ENCODE peak calls at places on chromosomes 12 and 14, in nine cellular contexts. One of them, this sample, is unnamed.

GRCh38 chr14:60757617-60758016 is 23.1 kb downstream of the MNAT1 start:
- DNase-seq in right atrium auricular region: no peak
- DNase-seq in cardiac septum: no peak
- DNase-seq in GM20000: no peak
- DNase-seq in Calu3: no peak
- DNase-seq in astrocyte of the spinal cord: peak; percentile 39
- DNase-seq in fibroblast of mammary gland: peak; percentile 92
- DNase-seq in KBM-7: no peak
- DNase-seq in posterior cingulate gyrus: no peak
- DNase-seq in this sample: peak; percentile 78

GRCh38 chr12:108214486-108214885 is 85.4 kb downstream of the WSCD2 start:
- DNase-seq in right atrium auricular region: no peak
- DNase-seq in cardiac septum: no peak
- DNase-seq in GM20000: peak; percentile 55
- DNase-seq in Calu3: peak; percentile 45
- DNase-seq in astrocyte of the spinal cord: peak; percentile 9
- DNase-seq in fibroblast of mammary gland: peak; percentile 10
- DNase-seq in KBM-7: peak; percentile 16
- DNase-seq in posterior cingulate gyrus: no peak
- DNase-seq in this sample: peak; percentile 2

GRCh38 chr12:57221169-57221917 is 4.7 kb downstream of the NXPH4 start:
- DNase-seq in right atrium auricular region: no peak
- DNase-seq in cardiac septum: no peak
- DNase-seq in GM20000: no peak
- DNase-seq in Calu3: no peak
- DNase-seq in astrocyte of the spinal cord: no peak
- DNase-seq in fibroblast of mammary gland: no peak
- DNase-seq in KBM-7: no peak
- DNase-seq in posterior cingulate gyrus: no peak
- DNase-seq in this sample: no peak

GRCh38 chr14:57574617-57575288 is 81.1 kb upstream of the CCDC198 start:
- DNase-seq in right atrium auricular region: no peak
- DNase-seq in cardiac septum: no peak
- DNase-seq in GM20000: no peak
- DNase-seq in Calu3: peak; percentile 34
- DNase-seq in astrocyte of the spinal cord: no peak
- DNase-seq in fibroblast of mammary gland: peak; percentile 1
- DNase-seq in KBM-7: no peak
- DNase-seq in posterior cingulate gyrus: no peak
- DNase-seq in this sample: no peak

GRCh38 chr12:121927798-121928197 is 9.4 kb downstream of the CFAP251 start:
- DNase-seq in right atrium auricular region: no peak
- DNase-seq in cardiac septum: no peak
- DNase-seq in GM20000: no peak
- DNase-seq in Calu3: no peak
- DNase-seq in astrocyte of the spinal cord: no peak
- DNase-seq in fibroblast of mammary gland: no peak
- DNase-seq in KBM-7: no peak
- DNase-seq in posterior cingulate gyrus: no peak
- DNase-seq in this sample: no peak

GRCh38 chr12:50224026-50224692 is 57.0 kb upstream of the CERS5 start:
- DNase-seq in right atrium auricular region: no peak
- DNase-seq in cardiac septum: no peak
- DNase-seq in GM20000: no peak
- DNase-seq in Calu3: peak; percentile 62
- DNase-seq in astrocyte of the spinal cord: peak; percentile 39
- DNase-seq in fibroblast of mammary gland: no peak
- DNase-seq in KBM-7: peak; percentile 18
- DNase-seq in posterior cingulate gyrus: no peak
- DNase-seq in this sample: no peak

GRCh38 chr14:20986811-20987210 is 3.0 kb upstream of the METTL17 start:
- DNase-seq in right atrium auricular region: peak; percentile 64
- DNase-seq in cardiac septum: no peak
- DNase-seq in GM20000: no peak
- DNase-seq in Calu3: peak; percentile 16
- DNase-seq in astrocyte of the spinal cord: peak; percentile 94
- DNase-seq in fibroblast of mammary gland: peak; percentile 98
- DNase-seq in KBM-7: no peak
- DNase-seq in posterior cingulate gyrus: no peak
- DNase-seq in this sample: peak; percentile 97

GRCh38 chr12:108495054-108495453 is 20.0 kb upstream of the FICD start:
- DNase-seq in right atrium auricular region: no peak
- DNase-seq in cardiac septum: no peak
- DNase-seq in GM20000: peak; percentile 52
- DNase-seq in Calu3: peak; percentile 60
- DNase-seq in astrocyte of the spinal cord: peak; percentile 32
- DNase-seq in fibroblast of mammary gland: peak; percentile 51
- DNase-seq in KBM-7: peak; percentile 47
- DNase-seq in posterior cingulate gyrus: no peak
- DNase-seq in this sample: no peak

GRCh38 chr14:51738754-51739153 is 87.0 kb downstream of the FRMD6 start:
- DNase-seq in right atrium auricular region: no peak
- DNase-seq in cardiac septum: no peak
- DNase-seq in GM20000: peak; percentile 8
- DNase-seq in Calu3: peak; percentile 4
- DNase-seq in astrocyte of the spinal cord: no peak
- DNase-seq in fibroblast of mammary gland: no peak
- DNase-seq in KBM-7: no peak
- DNase-seq in posterior cingulate gyrus: no peak
- DNase-seq in this sample: no peak

GRCh38 chr12:25581067-25581466 is 28.0 kb upstream of the LMNTD1 start:
- DNase-seq in right atrium auricular region: no peak
- DNase-seq in cardiac septum: no peak
- DNase-seq in GM20000: no peak
- DNase-seq in Calu3: no peak
- DNase-seq in astrocyte of the spinal cord: no peak
- DNase-seq in fibroblast of mammary gland: no peak
- DNase-seq in KBM-7: no peak
- DNase-seq in posterior cingulate gyrus: no peak
- DNase-seq in this sample: no peak

GRCh38 chr12:118052324-118053070 is 8.5 kb downstream of the WSB2 start:
- DNase-seq in right atrium auricular region: peak; percentile 91
- DNase-seq in cardiac septum: peak; percentile 82
- DNase-seq in GM20000: no peak
- DNase-seq in Calu3: peak; percentile 90
- DNase-seq in astrocyte of the spinal cord: peak; percentile 96
- DNase-seq in fibroblast of mammary gland: peak; percentile 95
- DNase-seq in KBM-7: no peak
- DNase-seq in posterior cingulate gyrus: no peak
- DNase-seq in this sample: peak; percentile 98

GRCh38 chr14:72256055-72256454 is 323.8 kb downstream of the RGS6 start:
- DNase-seq in right atrium auricular region: no peak
- DNase-seq in cardiac septum: no peak
- DNase-seq in GM20000: no peak
- DNase-seq in Calu3: peak; percentile 18
- DNase-seq in astrocyte of the spinal cord: no peak
- DNase-seq in fibroblast of mammary gland: no peak
- DNase-seq in KBM-7: no peak
- DNase-seq in posterior cingulate gyrus: no peak
- DNase-seq in this sample: no peak

GRCh38 chr12:121423682-121424631 is 24.0 kb downstream of the RNF34 start:
- DNase-seq in right atrium auricular region: no peak
- DNase-seq in cardiac septum: no peak
- DNase-seq in GM20000: no peak
- DNase-seq in Calu3: no peak
- DNase-seq in astrocyte of the spinal cord: no peak
- DNase-seq in fibroblast of mammary gland: no peak
- DNase-seq in KBM-7: no peak
- DNase-seq in posterior cingulate gyrus: no peak
- DNase-seq in this sample: no peak

GRCh38 chr12:94706250-94706661 is 55.9 kb upstream of the TMCC3 start:
- DNase-seq in right atrium auricular region: no peak
- DNase-seq in cardiac septum: no peak
- DNase-seq in GM20000: peak; percentile 16
- DNase-seq in Calu3: no peak
- DNase-seq in astrocyte of the spinal cord: no peak
- DNase-seq in fibroblast of mammary gland: peak; percentile 19
- DNase-seq in KBM-7: no peak
- DNase-seq in posterior cingulate gyrus: no peak
- DNase-seq in this sample: no peak

This sample was measured in fibroblast of lung.